ENCODE peak calls at places on chromosomes 16 and 17, in seven cellular contexts. J is HCT116, P is HL-60, C is astrocyte of the spinal cord, D is neural crest cell, Q is A549, W is body of pancreas. H is an unnamed sample.

GRCh38 chr16:64808474-64808873 is 313.4 kb downstream of the CDH11 start:
- DNase-seq in P (no peak), J (no peak), Q (no peak), D (no peak), W (no peak), C (no peak), H (no peak)

GRCh38 chr17:66959641-66960375 is 4.7 kb upstream of the CACNG4 start:
- DNase-seq in Q (no peak), C (no peak), J (no peak), P (no peak), W (no peak), D (no peak), H (no peak)

GRCh38 chr17:83061586-83061985 is 17.8 kb upstream of the METRNL start:
- DNase-seq in J (no peak), C (no peak), P (no peak), W (no peak), Q (no peak), D (no peak), H (no peak)

GRCh38 chr16:83355570-83356218 is 452.1 kb upstream of the HSBP1 start:
- DNase-seq in C (no peak), J (no peak), D (no peak), W (no peak), P (no peak), Q (no peak), H (no peak)

GRCh38 chr17:7712111-7712771 is 5.3 kb upstream of the DNAH2 start:
- DNase-seq in C (no peak), J (no peak), Q (no peak), D (peak), P (no peak), W (no peak), H (peak)

GRCh38 chr17:37107406-37108083 is 158.8 kb downstream of the AATF start:
- DNase-seq in W (peak), C (peak), J (no peak), Q (no peak), D (no peak), P (no peak), H (no peak)

GRCh38 chr16:7013990-7014389 is 318.7 kb upstream of the RBFOX1 start:
- DNase-seq in Q (no peak), P (no peak), W (no peak), C (no peak), J (no peak), D (no peak), H (peak)

GRCh38 chr17:1714980-1715802 is 5.0 kb upstream of the TLCD2 start:
- DNase-seq in C (peak), J (peak), Q (peak), D (peak), W (peak), P (no peak), H (peak)

GRCh38 chr17:60422162-60422665 is at the start of gene CHCT1:
- DNase-seq in C (no peak), W (no peak), J (no peak), D (no peak), Q (no peak), P (no peak), H (no peak)

GRCh38 chr17:39400547-39401411 is 647 bp downstream of the FBXL20 start:
- DNase-seq in J (no peak), C (peak), D (no peak), P (no peak), Q (no peak), W (no peak), H (no peak)

GRCh38 chr16:66065869-66066403 is 300.6 kb upstream of the CDH5 start:
- DNase-seq in Q (no peak), C (no peak), W (no peak), D (no peak), P (no peak), J (no peak), H (no peak)

GRCh38 chr17:4892499-4893221 is 6.7 kb upstream of the C17orf107 start:
- DNase-seq in C (no peak), W (no peak), D (no peak), P (no peak), J (no peak), Q (no peak), H (peak)

GRCh38 chr16:87541004-87541881 is 48.4 kb upstream of the ZCCHC14 start:
- DNase-seq in D (peak), W (no peak), J (no peak), P (no peak), Q (no peak), C (peak), H (no peak)

GRCh38 chr16:85523602-85524364 is 89.3 kb upstream of the GSE1 start:
- DNase-seq in J (no peak), Q (no peak), P (peak), D (no peak), C (peak), W (peak), H (peak)

GRCh38 chr17:82736511-82737185 is 1.2 kb downstream of the FN3K start:
- DNase-seq in C (no peak), P (no peak), Q (no peak), J (no peak), D (no peak), W (no peak), H (no peak)

GRCh38 chr17:62919388-62919787 is 46.6 kb upstream of the TANC2 start:
- DNase-seq in W (peak), D (no peak), C (peak), J (no peak), P (no peak), Q (peak), H (no peak)

GRCh38 chr16:77289331-77289809 is 90.2 kb downstream of the SYCE1L start:
- DNase-seq in J (no peak), D (no peak), W (no peak), Q (peak), P (no peak), C (peak), H (peak)

GRCh38 chr16:22092143-22092933 is at the start of gene VWA3A:
- DNase-seq in C (peak), P (no peak), W (peak), J (no peak), D (no peak), Q (no peak), H (peak)

GRCh38 chr17:10698116-10698818 is 873 bp downstream of the ADPRM start:
- DNase-seq in Q (no peak), J (no peak), C (no peak), D (no peak), P (no peak), W (no peak), H (no peak)

GRCh38 chr16:74734361-74735161 is 33.9 kb upstream of the MLKL start:
- DNase-seq in P (no peak), W (no peak), C (no peak), Q (no peak), D (no peak), J (no peak), H (peak)

GRCh38 chr16:13969711-13970110 is 49.8 kb downstream of the ERCC4 start:
- DNase-seq in D (no peak), W (no peak), C (no peak), J (no peak), P (no peak), Q (no peak), H (no peak)

GRCh38 chr17:32487460-32488176 is 825 bp downstream of the CDK5R1 start:
- DNase-seq in P (no peak), C (peak), W (no peak), J (no peak), D (no peak), Q (peak), H (peak)

GRCh38 chr16:67648764-67649407 is 3.9 kb downstream of the CARMIL2 start:
- DNase-seq in P (no peak), D (no peak), J (no peak), Q (no peak), W (no peak), C (no peak), H (no peak)

GRCh38 chr17:1298616-1299015 is 19.2 kb downstream of the TRARG1 start:
- DNase-seq in Q (no peak), D (no peak), C (no peak), W (no peak), P (no peak), J (no peak), H (peak)

GRCh38 chr17:17493249-17493985 is 2.8 kb downstream of the RASD1 start:
- DNase-seq in C (no peak), Q (no peak), P (no peak), J (no peak), D (no peak), W (no peak), H (no peak)

GRCh38 chr17:28570716-28571254 is 539 bp downstream of the PIGS start:
- DNase-seq in J (no peak), P (no peak), D (peak), Q (peak), W (peak), C (no peak), H (peak)

GRCh38 chr17:42163113-42163512 is 8.3 kb upstream of the RAB5C start:
- DNase-seq in P (no peak), C (no peak), D (no peak), Q (peak), J (peak), W (no peak), H (peak)

GRCh38 chr17:74892974-74893911 is at the start of gene FADS6:
- DNase-seq in Q (no peak), P (no peak), D (no peak), C (no peak), J (no peak), W (no peak), H (peak)

GRCh38 chr17:66115246-66115645 is 76.7 kb downstream of the CEP112 start:
- DNase-seq in Q (no peak), C (no peak), P (no peak), W (no peak), J (no peak), D (no peak), H (no peak)

GRCh38 chr16:60582528-60582927 is 1453.7 kb downstream of the CDH8 start:
- DNase-seq in J (no peak), D (no peak), Q (no peak), C (no peak), P (no peak), W (no peak), H (no peak)

GRCh38 chr17:76408037-76408849 is 23.8 kb downstream of the SPHK1 start:
- DNase-seq in D (peak), J (peak), C (peak), W (peak), Q (peak), P (no peak), H (peak)

GRCh38 chr16:87319997-87320491 is 2.9 kb upstream of the C16orf95 start:
- DNase-seq in W (no peak), P (no peak), J (no peak), C (no peak), Q (no peak), D (no peak), H (no peak)

GRCh38 chr17:42573095-42573494 is 4.4 kb downstream of the PSMC3IP start:
- DNase-seq in J (no peak), Q (no peak), W (no peak), D (no peak), P (no peak), C (no peak), H (no peak)

GRCh38 chr16:60041671-60042070 is 1307.6 kb upstream of the GOT2 start:
- DNase-seq in Q (no peak), D (no peak), P (no peak), C (no peak), W (no peak), J (no peak), H (no peak)

GRCh38 chr16:53545433-53545832 is 42.4 kb upstream of the AKTIP start:
- DNase-seq in C (no peak), W (no peak), D (no peak), J (no peak), P (no peak), Q (no peak), H (no peak)

GRCh38 chr16:75130150-75130771 is 13.7 kb upstream of the LDHD start:
- DNase-seq in P (no peak), C (no peak), Q (no peak), J (no peak), W (no peak), D (no peak), H (no peak)

DNA sequence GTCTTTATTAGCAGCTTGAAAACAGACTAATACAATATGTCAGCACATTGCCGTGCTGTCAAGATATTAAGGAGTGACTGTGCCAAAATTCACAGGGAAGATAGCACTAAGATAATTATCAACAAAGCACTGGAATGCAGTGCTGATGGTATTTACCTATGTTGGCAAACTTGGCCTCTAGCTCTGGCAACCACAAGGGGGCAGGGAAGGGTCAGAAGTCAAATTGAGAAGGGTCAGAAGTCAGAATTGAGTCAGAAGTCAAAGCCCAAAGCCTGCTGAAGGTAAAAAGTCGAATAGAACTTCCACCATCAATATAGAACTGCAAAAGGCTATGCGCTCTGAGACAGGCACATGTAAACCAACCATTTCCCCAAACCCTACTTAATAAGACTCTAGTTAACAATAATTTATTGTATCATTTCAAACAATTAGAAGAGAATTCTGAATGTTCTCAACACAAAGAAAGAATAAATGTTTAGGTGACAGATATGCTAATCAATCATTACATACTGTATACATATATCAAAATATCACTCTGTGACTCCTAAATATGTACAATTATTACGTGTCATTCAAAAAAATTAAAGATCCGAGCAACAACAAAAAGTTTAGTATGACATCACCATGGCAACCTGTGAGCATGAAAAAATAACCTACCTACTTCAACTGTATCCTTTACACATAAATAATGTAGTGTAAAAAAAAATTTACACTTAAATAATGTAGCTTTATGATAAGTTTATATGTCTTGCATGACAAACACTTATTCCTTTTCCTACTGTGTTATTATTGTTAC is 916.1 kb downstream of the KCNJ2 start:
- DNase-seq in Q (peak), C (no peak), W (peak), J (peak), P (no peak), D (peak), H (peak)
- TF ChIP-seq CTCF in Q (peak), C (peak), W (peak), J (peak), P (no peak), D (peak), H (peak)

GRCh38 chr16:1184980-1185379 is 32.1 kb downstream of the CACNA1H start:
- DNase-seq in D (no peak), C (no peak), W (no peak), J (no peak), Q (no peak), P (no peak), H (no peak)

GRCh38 chr16:1180772-1181714 is 28.1 kb downstream of the CACNA1H start:
- DNase-seq in W (peak), J (no peak), C (no peak), P (no peak), Q (no peak), D (no peak), H (peak)

GRCh38 chr16:1181715-1182671 is 29.1 kb downstream of the CACNA1H start:
- DNase-seq in Q (peak), J (no peak), P (no peak), C (peak), W (peak), D (no peak), H (peak)

GRCh38 chr16:1183235-1183907 is 30.5 kb downstream of the CACNA1H start:
- DNase-seq in C (peak), Q (peak), D (peak), P (no peak), J (no peak), W (peak), H (peak)

DNA sequence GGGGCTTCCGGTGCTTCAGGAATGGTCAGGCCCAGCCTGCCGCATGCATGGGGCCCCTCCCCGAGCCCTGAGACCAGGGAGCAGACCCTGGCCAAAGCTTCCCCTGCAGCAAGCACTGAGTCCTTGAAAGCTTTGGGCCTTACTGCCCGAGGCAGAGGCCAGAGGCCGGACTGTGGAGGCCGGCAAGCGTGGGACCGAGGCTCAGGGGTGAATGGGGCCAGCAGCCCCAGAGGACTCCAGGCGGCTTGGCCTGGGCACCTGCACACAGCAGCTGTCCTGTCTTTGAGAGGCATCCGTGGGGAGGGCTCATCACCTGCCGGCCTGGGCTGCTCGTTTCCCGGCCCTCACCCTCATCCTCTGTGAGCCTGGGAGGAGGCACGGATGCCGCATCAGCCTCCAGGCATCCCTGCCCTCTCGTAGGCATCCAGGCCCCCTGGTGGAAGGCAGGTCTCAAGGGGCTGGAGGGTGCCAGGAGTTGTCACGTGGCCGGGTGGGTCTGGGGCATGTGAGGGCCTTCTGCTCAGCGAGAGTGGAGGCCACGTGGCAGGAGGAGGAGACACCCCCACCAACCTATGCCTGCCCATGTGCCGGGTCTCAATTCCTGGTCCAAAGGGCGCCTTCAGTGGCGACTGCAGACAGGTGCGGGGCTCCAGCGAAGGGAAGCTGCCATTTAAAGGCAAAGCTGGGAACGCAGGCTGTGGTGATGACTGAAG is 31.4 kb downstream of the CACNA1H start:
- DNase-seq in P (no peak), Q (peak), C (no peak), J (no peak), W (no peak), D (no peak), H (no peak)
- TF ChIP-seq CTCF in P (no peak), Q (no peak), C (no peak), J (peak), W (no peak), D (peak), H (no peak)

GRCh38 chr16:4351880-4352279 is 759 bp upstream of the PAM16 start:
- DNase-seq in C (no peak), D (no peak), Q (no peak), W (no peak), P (no peak), J (no peak), H (no peak)

GRCh38 chr16:4352843-4353242 is 1.7 kb upstream of the PAM16 start:
- DNase-seq in J (no peak), D (no peak), Q (no peak), P (no peak), C (no peak), W (no peak), H (no peak)

GRCh38 chr16:4349332-4349731 is 1.8 kb downstream of the PAM16 start:
- DNase-seq in J (no peak), P (no peak), Q (no peak), D (no peak), C (no peak), W (no peak), H (no peak)

GRCh38 chr16:4350365-4350786 is 745 bp downstream of the PAM16 start:
- DNase-seq in C (no peak), Q (no peak), P (no peak), D (no peak), J (no peak), W (no peak), H (no peak)

GRCh38 chr16:4350787-4351659 is at the start of gene PAM16:
- DNase-seq in C (peak), J (peak), P (peak), W (peak), D (peak), Q (peak), H (peak)
- TF ChIP-seq CTCF in C (no peak), J (no peak), P (no peak), W (no peak), D (peak), Q (peak), H (no peak)

GRCh38 chr16:71746442-71747046 is 22.0 kb upstream of the PHLPP2 start:
- DNase-seq in W (no peak), J (peak), C (peak), P (no peak), D (no peak), Q (peak), H (no peak)
- TF ChIP-seq CTCF in W (peak), J (peak), C (peak), P (peak), D (peak), Q (peak), H (peak)